ENCODE peak calls at places on chromosomes 1 and 21, in six cellular contexts. One of them, this sample, is unnamed.
A peak's percentile ranks its signal among the peaks of the same experiment; 100 is the strongest.

GRCh38 chr1:168365719-168366474 is 85.2 kb downstream of the TBX19 start:
- DNase-seq in lower lobe of right lung: no peak
- DNase-seq in dorsolateral prefrontal cortex: no peak
- DNase-seq in iPS DF 6.9: no peak
- DNase-seq in breast epithelium: no peak
- DNase-seq in CD8-positive, alpha-beta memory T cell: no peak
- DNase-seq in this sample: no peak

GRCh38 chr1:47738560-47739182 is 258.5 kb downstream of the TRABD2B start:
- DNase-seq in CD8-positive, alpha-beta memory T cell: no peak
- DNase-seq in iPS DF 6.9: no peak
- DNase-seq in dorsolateral prefrontal cortex: no peak
- DNase-seq in lower lobe of right lung: no peak
- DNase-seq in breast epithelium: peak; percentile 40
- DNase-seq in this sample: no peak

GRCh38 chr21:21481238-21481637 is 483.0 kb downstream of the NCAM2 start:
- DNase-seq in iPS DF 6.9: no peak
- DNase-seq in CD8-positive, alpha-beta memory T cell: no peak
- DNase-seq in dorsolateral prefrontal cortex: no peak
- DNase-seq in lower lobe of right lung: no peak
- DNase-seq in breast epithelium: no peak
- DNase-seq in this sample: no peak

GRCh38 chr1:201085902-201086735 is 26.1 kb downstream of the CACNA1S start:
- DNase-seq in lower lobe of right lung: peak; percentile 79
- DNase-seq in dorsolateral prefrontal cortex: no peak
- DNase-seq in breast epithelium: no peak
- DNase-seq in iPS DF 6.9: peak; percentile 27
- DNase-seq in CD8-positive, alpha-beta memory T cell: peak; percentile 6
- DNase-seq in this sample: peak; percentile 41

GRCh38 chr1:5394111-5394510 is 598.1 kb downstream of the NPHP4 start:
- DNase-seq in lower lobe of right lung: no peak
- DNase-seq in iPS DF 6.9: no peak
- DNase-seq in CD8-positive, alpha-beta memory T cell: no peak
- DNase-seq in dorsolateral prefrontal cortex: no peak
- DNase-seq in breast epithelium: no peak
- DNase-seq in this sample: no peak

GRCh38 chr1:20847619-20848080 is 60.5 kb upstream of the HP1BP3 start:
- DNase-seq in iPS DF 6.9: no peak
- DNase-seq in breast epithelium: no peak
- DNase-seq in CD8-positive, alpha-beta memory T cell: no peak
- DNase-seq in dorsolateral prefrontal cortex: no peak
- DNase-seq in lower lobe of right lung: no peak
- DNase-seq in this sample: no peak

GRCh38 chr1:37741130-37741529 is 23.8 kb downstream of the EPHA10 start:
- DNase-seq in breast epithelium: peak; percentile 40
- DNase-seq in CD8-positive, alpha-beta memory T cell: no peak
- DNase-seq in iPS DF 6.9: no peak
- DNase-seq in dorsolateral prefrontal cortex: peak; percentile 79
- DNase-seq in lower lobe of right lung: no peak
- DNase-seq in this sample: no peak

GRCh38 chr1:75471245-75471644 is 139.7 kb downstream of the SLC44A5 start:
- DNase-seq in lower lobe of right lung: no peak
- DNase-seq in iPS DF 6.9: no peak
- DNase-seq in CD8-positive, alpha-beta memory T cell: no peak
- DNase-seq in breast epithelium: no peak
- DNase-seq in dorsolateral prefrontal cortex: no peak
- DNase-seq in this sample: no peak

GRCh38 chr1:188027613-188028012 is 1198.9 kb downstream of the PLA2G4A start:
- DNase-seq in dorsolateral prefrontal cortex: no peak
- DNase-seq in iPS DF 6.9: no peak
- DNase-seq in breast epithelium: no peak
- DNase-seq in CD8-positive, alpha-beta memory T cell: no peak
- DNase-seq in lower lobe of right lung: no peak
- DNase-seq in this sample: peak; percentile 96

GRCh38 chr1:60911980-60912692 is 170.2 kb upstream of the NFIA start:
- DNase-seq in breast epithelium: no peak
- DNase-seq in lower lobe of right lung: no peak
- DNase-seq in CD8-positive, alpha-beta memory T cell: no peak
- DNase-seq in iPS DF 6.9: peak; percentile 35
- DNase-seq in dorsolateral prefrontal cortex: no peak
- DNase-seq in this sample: no peak

GRCh38 chr21:29114765-29115164 is 15.7 kb upstream of the MAP3K7CL start:
- DNase-seq in dorsolateral prefrontal cortex: no peak
- DNase-seq in lower lobe of right lung: no peak
- DNase-seq in breast epithelium: no peak
- DNase-seq in CD8-positive, alpha-beta memory T cell: no peak
- DNase-seq in iPS DF 6.9: no peak
- DNase-seq in this sample: no peak

GRCh38 chr1:59486595-59486994 is 189.7 kb downstream of the FGGY start:
- DNase-seq in lower lobe of right lung: no peak
- DNase-seq in breast epithelium: no peak
- DNase-seq in dorsolateral prefrontal cortex: no peak
- DNase-seq in CD8-positive, alpha-beta memory T cell: no peak
- DNase-seq in iPS DF 6.9: no peak
- DNase-seq in this sample: no peak

GRCh38 chr1:33094971-33095604 is 14.1 kb downstream of the AZIN2 start:
- DNase-seq in dorsolateral prefrontal cortex: no peak
- DNase-seq in breast epithelium: peak; percentile 55
- DNase-seq in iPS DF 6.9: peak; percentile 67
- DNase-seq in lower lobe of right lung: no peak
- DNase-seq in CD8-positive, alpha-beta memory T cell: peak; percentile 23
- DNase-seq in this sample: peak; percentile 77

GRCh38 chr1:147541672-147542548 is 609 bp downstream of the BCL9 start:
- DNase-seq in breast epithelium: peak; percentile 19
- DNase-seq in iPS DF 6.9: peak; percentile 43
- DNase-seq in dorsolateral prefrontal cortex: peak; percentile 51
- DNase-seq in lower lobe of right lung: peak; percentile 61
- DNase-seq in CD8-positive, alpha-beta memory T cell: no peak
- DNase-seq in this sample: no peak

GRCh38 chr1:14715771-14716170 is 117.3 kb downstream of the KAZN start:
- DNase-seq in lower lobe of right lung: no peak
- DNase-seq in iPS DF 6.9: no peak
- DNase-seq in CD8-positive, alpha-beta memory T cell: no peak
- DNase-seq in breast epithelium: no peak
- DNase-seq in dorsolateral prefrontal cortex: no peak
- DNase-seq in this sample: no peak

GRCh38 chr1:1435094-1435903 is at the start of gene VWA1:
- DNase-seq in CD8-positive, alpha-beta memory T cell: peak; percentile 46
- DNase-seq in iPS DF 6.9: no peak
- DNase-seq in lower lobe of right lung: peak; percentile 72
- DNase-seq in dorsolateral prefrontal cortex: peak; percentile 72
- DNase-seq in breast epithelium: no peak
- DNase-seq in this sample: no peak

GRCh38 chr1:188170446-188170845 is 1341.7 kb downstream of the PLA2G4A start:
- DNase-seq in dorsolateral prefrontal cortex: no peak
- DNase-seq in breast epithelium: no peak
- DNase-seq in lower lobe of right lung: no peak
- DNase-seq in iPS DF 6.9: no peak
- DNase-seq in CD8-positive, alpha-beta memory T cell: no peak
- DNase-seq in this sample: no peak

GRCh38 chr21:26587621-26588260 is 14.7 kb upstream of the CYYR1 start:
- DNase-seq in breast epithelium: no peak
- DNase-seq in CD8-positive, alpha-beta memory T cell: no peak
- DNase-seq in lower lobe of right lung: no peak
- DNase-seq in dorsolateral prefrontal cortex: no peak
- DNase-seq in iPS DF 6.9: no peak
- DNase-seq in this sample: peak; percentile 52

GRCh38 chr1:202158810-202159533 is 1.4 kb downstream of the PTPN7 start:
- DNase-seq in iPS DF 6.9: no peak
- DNase-seq in lower lobe of right lung: no peak
- DNase-seq in CD8-positive, alpha-beta memory T cell: no peak
- DNase-seq in dorsolateral prefrontal cortex: no peak
- DNase-seq in breast epithelium: no peak
- DNase-seq in this sample: no peak

GRCh38 chr1:247681288-247681897 is 1.9 kb upstream of the OR13G1 start:
- DNase-seq in breast epithelium: no peak
- DNase-seq in iPS DF 6.9: peak; percentile 83
- DNase-seq in CD8-positive, alpha-beta memory T cell: no peak
- DNase-seq in dorsolateral prefrontal cortex: no peak
- DNase-seq in lower lobe of right lung: no peak
- DNase-seq in this sample: peak; percentile 46

GRCh38 chr1:155479205-155479604 is 83.4 kb downstream of the ASH1L start:
- DNase-seq in lower lobe of right lung: no peak
- DNase-seq in CD8-positive, alpha-beta memory T cell: no peak
- DNase-seq in breast epithelium: no peak
- DNase-seq in dorsolateral prefrontal cortex: no peak
- DNase-seq in iPS DF 6.9: no peak
- DNase-seq in this sample: no peak

GRCh38 chr21:33721081-33721480 is 78.8 kb downstream of the ITSN1 start:
- DNase-seq in CD8-positive, alpha-beta memory T cell: no peak
- DNase-seq in breast epithelium: no peak
- DNase-seq in dorsolateral prefrontal cortex: no peak
- DNase-seq in lower lobe of right lung: no peak
- DNase-seq in iPS DF 6.9: no peak
- DNase-seq in this sample: no peak

GRCh38 chr1:14724697-14725096 is 126.2 kb downstream of the KAZN start:
- DNase-seq in breast epithelium: no peak
- DNase-seq in CD8-positive, alpha-beta memory T cell: no peak
- DNase-seq in dorsolateral prefrontal cortex: no peak
- DNase-seq in iPS DF 6.9: no peak
- DNase-seq in lower lobe of right lung: no peak
- DNase-seq in this sample: no peak

GRCh38 chr1:82565146-82565545 is 764.4 kb downstream of the ADGRL2 start:
- DNase-seq in breast epithelium: peak; percentile 30
- DNase-seq in CD8-positive, alpha-beta memory T cell: no peak
- DNase-seq in lower lobe of right lung: no peak
- DNase-seq in dorsolateral prefrontal cortex: no peak
- DNase-seq in iPS DF 6.9: no peak
- DNase-seq in this sample: no peak

GRCh38 chr1:64173300-64173940 is 30.0 kb upstream of the UBE2U start:
- DNase-seq in breast epithelium: peak; percentile 34
- DNase-seq in iPS DF 6.9: no peak
- DNase-seq in lower lobe of right lung: no peak
- DNase-seq in CD8-positive, alpha-beta memory T cell: no peak
- DNase-seq in dorsolateral prefrontal cortex: no peak
- DNase-seq in this sample: no peak

GRCh38 chr1:160030657-160031367 is 978 bp downstream of the PIGM start:
- DNase-seq in breast epithelium: no peak
- DNase-seq in lower lobe of right lung: no peak
- DNase-seq in CD8-positive, alpha-beta memory T cell: no peak
- DNase-seq in dorsolateral prefrontal cortex: no peak
- DNase-seq in iPS DF 6.9: no peak
- DNase-seq in this sample: no peak

GRCh38 chr1:47505267-47505666 is 67.4 kb downstream of the FOXD2 start:
- DNase-seq in iPS DF 6.9: no peak
- DNase-seq in lower lobe of right lung: no peak
- DNase-seq in breast epithelium: no peak
- DNase-seq in CD8-positive, alpha-beta memory T cell: no peak
- DNase-seq in dorsolateral prefrontal cortex: no peak
- DNase-seq in this sample: no peak

GRCh38 chr1:113455374-113455773 is 65.1 kb downstream of the MAGI3 start:
- DNase-seq in CD8-positive, alpha-beta memory T cell: no peak
- DNase-seq in iPS DF 6.9: no peak
- DNase-seq in dorsolateral prefrontal cortex: no peak
- DNase-seq in lower lobe of right lung: no peak
- DNase-seq in breast epithelium: no peak
- DNase-seq in this sample: no peak

GRCh38 chr1:113459279-113459678 is 69.0 kb downstream of the MAGI3 start:
- DNase-seq in breast epithelium: no peak
- DNase-seq in iPS DF 6.9: no peak
- DNase-seq in lower lobe of right lung: no peak
- DNase-seq in dorsolateral prefrontal cortex: no peak
- DNase-seq in CD8-positive, alpha-beta memory T cell: no peak
- DNase-seq in this sample: no peak

GRCh38 chr1:113452921-113453770 is 62.8 kb downstream of the MAGI3 start:
- DNase-seq in iPS DF 6.9: no peak
- DNase-seq in dorsolateral prefrontal cortex: no peak
- DNase-seq in breast epithelium: no peak
- DNase-seq in CD8-positive, alpha-beta memory T cell: no peak
- DNase-seq in lower lobe of right lung: no peak
- DNase-seq in this sample: no peak

GRCh38 chr1:113453771-113454083 is 63.4 kb downstream of the MAGI3 start:
- DNase-seq in CD8-positive, alpha-beta memory T cell: no peak
- DNase-seq in lower lobe of right lung: no peak
- DNase-seq in dorsolateral prefrontal cortex: no peak
- DNase-seq in breast epithelium: no peak
- DNase-seq in iPS DF 6.9: no peak
- DNase-seq in this sample: no peak

GRCh38 chr1:113456967-113457366 is 66.7 kb downstream of the MAGI3 start:
- DNase-seq in breast epithelium: peak; percentile 17
- DNase-seq in lower lobe of right lung: no peak
- DNase-seq in CD8-positive, alpha-beta memory T cell: no peak
- DNase-seq in iPS DF 6.9: no peak
- DNase-seq in dorsolateral prefrontal cortex: no peak
- DNase-seq in this sample: peak; percentile 72
- H3K27ac ChIP-seq in breast epithelium: peak overlapping the region; percentile 43
- H3K27ac ChIP-seq in lower lobe of right lung: no peak overlapping the region
- H3K27ac ChIP-seq in CD8-positive, alpha-beta memory T cell: no peak overlapping the region
- H3K27ac ChIP-seq in iPS DF 6.9: no peak overlapping the region
- H3K27ac ChIP-seq in dorsolateral prefrontal cortex: no peak overlapping the region
- H3K27ac ChIP-seq in this sample: peak overlapping the region; percentile 72

GRCh38 chr1:57887973-57888491 is 464.2 kb upstream of the DAB1 start:
- DNase-seq in dorsolateral prefrontal cortex: no peak
- DNase-seq in iPS DF 6.9: no peak
- DNase-seq in breast epithelium: no peak
- DNase-seq in lower lobe of right lung: no peak
- DNase-seq in CD8-positive, alpha-beta memory T cell: no peak
- DNase-seq in this sample: no peak
- H3K27ac ChIP-seq in dorsolateral prefrontal cortex: no peak overlapping the region
- H3K27ac ChIP-seq in iPS DF 6.9: no peak overlapping the region
- H3K27ac ChIP-seq in breast epithelium: no peak overlapping the region
- H3K27ac ChIP-seq in lower lobe of right lung: no peak overlapping the region
- H3K27ac ChIP-seq in CD8-positive, alpha-beta memory T cell: no peak overlapping the region
- H3K27ac ChIP-seq in this sample: no peak overlapping the region

GRCh38 chr1:115336741-115337140 is 1.3 kb downstream of the NGF start:
- DNase-seq in lower lobe of right lung: no peak
- DNase-seq in CD8-positive, alpha-beta memory T cell: no peak
- DNase-seq in dorsolateral prefrontal cortex: no peak
- DNase-seq in iPS DF 6.9: no peak
- DNase-seq in breast epithelium: no peak
- DNase-seq in this sample: no peak

GRCh38 chr1:115340879-115341278 is 2.8 kb upstream of the NGF start:
- DNase-seq in breast epithelium: no peak
- DNase-seq in dorsolateral prefrontal cortex: no peak
- DNase-seq in iPS DF 6.9: no peak
- DNase-seq in CD8-positive, alpha-beta memory T cell: no peak
- DNase-seq in lower lobe of right lung: no peak
- DNase-seq in this sample: no peak

GRCh38 chr1:115337633-115338456 is at the start of gene NGF:
- DNase-seq in CD8-positive, alpha-beta memory T cell: no peak
- DNase-seq in lower lobe of right lung: peak; percentile 50
- DNase-seq in dorsolateral prefrontal cortex: peak; percentile 40
- DNase-seq in iPS DF 6.9: peak; percentile 47
- DNase-seq in breast epithelium: no peak
- DNase-seq in this sample: no peak

GRCh38 chr1:115338457-115338820 is 390 bp upstream of the NGF start:
- DNase-seq in dorsolateral prefrontal cortex: no peak
- DNase-seq in lower lobe of right lung: no peak
- DNase-seq in breast epithelium: no peak
- DNase-seq in iPS DF 6.9: no peak
- DNase-seq in CD8-positive, alpha-beta memory T cell: no peak
- DNase-seq in this sample: no peak

GRCh38 chr1:115337276-115337632 is 795 bp downstream of the NGF start:
- DNase-seq in dorsolateral prefrontal cortex: no peak
- DNase-seq in breast epithelium: no peak
- DNase-seq in lower lobe of right lung: no peak
- DNase-seq in CD8-positive, alpha-beta memory T cell: no peak
- DNase-seq in iPS DF 6.9: no peak
- DNase-seq in this sample: no peak
- H3K27ac ChIP-seq in dorsolateral prefrontal cortex: no peak overlapping the region
- H3K27ac ChIP-seq in breast epithelium: peak overlapping the region; percentile 77
- H3K27ac ChIP-seq in lower lobe of right lung: no peak overlapping the region
- H3K27ac ChIP-seq in CD8-positive, alpha-beta memory T cell: no peak overlapping the region
- H3K27ac ChIP-seq in iPS DF 6.9: no peak overlapping the region
- H3K27ac ChIP-seq in this sample: no peak overlapping the region

GRCh38 chr1:236685917-236686814 is at the start of gene ACTN2:
- DNase-seq in lower lobe of right lung: peak; percentile 61
- DNase-seq in iPS DF 6.9: peak; percentile 18
- DNase-seq in dorsolateral prefrontal cortex: no peak
- DNase-seq in breast epithelium: no peak
- DNase-seq in CD8-positive, alpha-beta memory T cell: peak; percentile 33
- DNase-seq in this sample: no peak
- H3K27ac ChIP-seq in lower lobe of right lung: peak within 1 kb of the TSS; percentile 49
- H3K27ac ChIP-seq in iPS DF 6.9: no peak within 1 kb of the TSS
- H3K27ac ChIP-seq in dorsolateral prefrontal cortex: peak within 1 kb of the TSS; percentile 55
- H3K27ac ChIP-seq in breast epithelium: no peak within 1 kb of the TSS
- H3K27ac ChIP-seq in CD8-positive, alpha-beta memory T cell: no peak within 1 kb of the TSS
- H3K27ac ChIP-seq in this sample: no peak within 1 kb of the TSS

This sample was measured in Panc1.